ENCODE peak calls at places on chromosomes 5 and 9, in five cellular contexts. S is gastrocnemius medialis, R is endodermal cell, Z is uterus, Q is cardiac muscle cell. P is an unnamed sample.

GRCh38 chr5:1443145-1443543 is 2.1 kb downstream of the SLC6A3 start:
- DNase-seq in R (no peak), Z (no peak), Q (no peak), S (no peak), P (no peak)

GRCh38 chr5:12358371-12359090 is 454.3 kb upstream of the CTNND2 start:
- DNase-seq in S (no peak), R (no peak), Z (no peak), Q (no peak), P (no peak)

GRCh38 chr5:107968998-107969397 is 298.3 kb upstream of the EFNA5 start:
- DNase-seq in R (no peak), S (no peak), Q (peak; percentile 29), Z (no peak), P (no peak)

GRCh38 chr5:157651623-157652376 is 438 bp downstream of the SOX30 start:
- DNase-seq in Q (peak; percentile 83), R (peak; percentile 77), S (peak; percentile 14), Z (peak; percentile 20), P (peak; percentile 74)

GRCh38 chr9:136568288-136569081 is 22.6 kb upstream of the NOTCH1 start:
- DNase-seq in Q (no peak), R (peak; percentile 84), S (no peak), Z (no peak), P (no peak)

GRCh38 chr5:17147225-17148120 is 70.0 kb upstream of the BASP1 start:
- DNase-seq in Z (no peak), R (no peak), Q (peak; percentile 88), S (no peak), P (no peak)

GRCh38 chr5:180832638-180833068 is 28.4 kb downstream of the ZFP62 start:
- DNase-seq in Q (no peak), R (no peak), S (no peak), Z (no peak), P (no peak)

GRCh38 chr5:154474267-154474956 is 3.6 kb downstream of the HAND1 start:
- DNase-seq in Z (no peak), R (no peak), Q (no peak), S (no peak), P (no peak)

GRCh38 chr9:111588846-111589245 is 10.6 kb downstream of the PTGR1 start:
- DNase-seq in S (no peak), Q (peak; percentile 56), R (no peak), Z (no peak), P (no peak)

GRCh38 chr9:37035472-37036236 is 1.6 kb upstream of the PAX5 start:
- DNase-seq in R (peak; percentile 79), Q (no peak), S (no peak), Z (no peak), P (no peak)

GRCh38 chr5:19172926-19173425 is 815.0 kb downstream of the CDH18 start:
- DNase-seq in R (no peak), Z (no peak), Q (no peak), S (no peak), P (peak; percentile 11)

GRCh38 chr5:151770383-151771258 is 1.1 kb upstream of the G3BP1 start:
- DNase-seq in R (peak; percentile 92), Z (peak; percentile 81), Q (peak; percentile 91), S (peak; percentile 76), P (peak; percentile 77)

GRCh38 chr9:136964833-136965422 is 12.4 kb upstream of the PTGDS start:
- DNase-seq in S (no peak), Q (no peak), Z (no peak), R (no peak), P (no peak)

GRCh38 chr5:67059747-67060490 is 136.7 kb downstream of the CD180 start:
- DNase-seq in Q (peak; percentile 74), Z (no peak), S (no peak), R (no peak), P (no peak)

GRCh38 chr5:58382131-58382534 is 77.8 kb downstream of the PLK2 start:
- DNase-seq in Z (no peak), S (no peak), Q (no peak), R (no peak), P (peak; percentile 12)

GRCh38 chr9:133120343-133121199 is 469 bp downstream of the RALGDS start:
- DNase-seq in Q (no peak), Z (no peak), R (peak; percentile 63), S (no peak), P (peak; percentile 25)

GRCh38 chr9:88418715-88419540 is 30.7 kb downstream of the SPIN1 start:
- DNase-seq in S (no peak), R (peak; percentile 53), Q (no peak), Z (no peak), P (no peak)

GRCh38 chr5:172451771-172452197 is 2.5 kb downstream of the SH3PXD2B start:
- DNase-seq in R (peak; percentile 62), Q (peak; percentile 77), S (peak; percentile 52), Z (peak; percentile 77), P (no peak)

GRCh38 chr9:76181020-76181641 is 213.1 kb downstream of the RFK start:
- DNase-seq in Q (peak; percentile 66), S (no peak), Z (no peak), R (peak; percentile 58), P (no peak)

GRCh38 chr9:135295556-135296300 is 183.9 kb upstream of the PPP1R26 start:
- DNase-seq in Z (no peak), S (no peak), Q (no peak), R (peak; percentile 48), P (no peak)

GRCh38 chr9:138118601-138119071 is 241.1 kb downstream of the CACNA1B start:
- DNase-seq in Q (no peak), R (peak; percentile 15), S (no peak), Z (no peak), P (no peak)
- H3K9me3 ChIP-seq in Q (no peaks in the 10 kb centered on the region), R (peaks cover 43% of the 10 kb centered on the region), S (no peaks in the 10 kb centered on the region), Z (no peaks in the 10 kb centered on the region), P (no peaks in the 10 kb centered on the region)

DNA sequence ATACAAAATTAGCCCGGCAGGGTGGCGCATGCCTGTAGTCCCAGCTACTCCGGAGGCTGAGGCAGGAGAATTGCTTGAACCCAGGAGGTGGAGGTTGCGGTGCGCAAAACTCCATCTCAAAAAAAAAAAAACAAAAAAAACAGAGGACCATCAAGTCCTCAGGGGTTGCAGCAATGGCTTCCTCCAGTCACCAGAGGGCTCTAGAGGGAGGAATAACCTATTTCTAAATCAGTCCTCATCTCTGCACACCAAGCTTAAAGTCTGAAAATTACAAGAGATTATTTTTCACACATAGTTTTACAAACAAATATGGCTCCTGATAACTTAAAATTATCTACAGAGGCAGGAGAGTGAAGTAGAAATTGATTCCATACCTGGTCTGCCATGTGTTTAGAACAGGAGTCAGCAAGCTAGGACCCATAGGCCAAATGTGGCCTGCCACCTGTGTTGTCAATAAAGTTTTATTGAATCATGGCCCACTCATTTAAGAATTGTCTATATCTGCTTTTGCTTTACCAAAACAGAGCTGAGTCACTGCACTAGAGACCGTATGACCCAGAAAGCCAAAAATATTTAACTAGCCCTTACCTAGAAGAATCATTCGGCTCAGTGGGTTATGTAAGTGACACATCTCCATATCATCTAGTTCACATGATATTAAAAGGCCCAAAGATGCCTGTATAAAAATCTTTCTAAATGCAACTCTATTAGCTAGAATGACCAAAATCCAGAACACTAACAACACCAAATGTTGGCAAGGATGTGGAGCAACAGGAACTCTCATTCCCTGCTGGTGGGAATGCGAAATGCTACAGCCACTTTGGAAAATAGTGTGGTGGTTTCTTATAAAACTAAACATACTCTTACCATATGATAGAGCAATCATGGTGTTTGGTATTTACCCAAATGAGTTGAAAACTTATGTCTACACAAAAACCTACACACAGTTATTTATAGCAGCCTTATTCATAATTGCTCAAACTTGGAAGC is 207.7 kb downstream of the FRMD3 start:
- DNase-seq in S (no peak), Q (no peak), Z (no peak), R (no peak), P (no peak)
- TF ChIP-seq CTCF in S (no peak), Q (peak; percentile 12), Z (no peak), R (peak; percentile 48), P (no peak)

DNA sequence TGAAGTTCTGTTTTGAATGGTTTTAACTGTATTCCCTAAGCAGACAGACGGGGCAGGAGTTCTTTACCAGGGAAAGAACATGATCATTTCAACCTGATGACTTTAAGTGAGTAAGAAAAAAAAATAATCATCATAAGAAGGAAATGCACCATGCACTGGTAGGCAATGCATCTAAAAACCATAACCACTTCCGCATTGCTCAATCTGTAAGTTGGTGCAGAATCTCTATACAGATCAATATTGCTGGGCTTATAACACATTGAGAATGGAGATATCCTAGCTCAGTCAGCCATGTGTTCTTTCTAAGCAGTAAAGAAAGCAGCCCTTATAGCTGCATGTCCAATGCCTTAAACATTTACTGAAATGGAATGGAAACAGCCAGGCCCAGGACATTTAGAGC is 407.1 kb upstream of the DMAC1 start:
- DNase-seq in R (no peak), Z (no peak), Q (no peak), S (no peak), P (no peak)
- H3K9me3 ChIP-seq in R (no peaks in the 10 kb centered on the region), Z (no peaks in the 10 kb centered on the region), Q (no peaks in the 10 kb centered on the region), S (no peaks in the 10 kb centered on the region), P (no peaks in the 10 kb centered on the region)

DNA sequence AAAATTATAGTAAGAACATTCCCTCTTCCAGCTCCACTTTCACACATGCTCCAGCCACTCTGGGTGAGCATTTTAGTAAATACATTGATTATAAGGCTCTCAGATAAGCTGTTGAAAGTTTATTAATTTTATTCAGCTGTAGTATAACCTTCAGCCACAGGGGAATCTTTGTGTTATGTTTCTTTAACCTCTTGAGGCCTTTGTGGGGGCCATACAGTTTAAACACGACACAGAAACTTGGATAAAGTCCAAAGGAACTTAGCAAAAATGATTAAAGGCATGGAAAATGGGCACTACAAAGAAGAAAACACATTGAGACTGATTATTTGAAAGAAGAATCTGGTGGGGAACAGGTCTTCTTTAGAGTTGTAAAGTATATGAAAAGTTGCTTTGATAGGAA is 70.2 kb downstream of the AOPEP start:
- DNase-seq in Q (no peak), R (peak; percentile 2), S (no peak), Z (no peak), P (no peak)
- TF ChIP-seq CTCF in Q (no peak), R (peak; percentile 12), S (no peak), Z (no peak), P (no peak)

GRCh38 chr5:153233933-153234332 is 256.5 kb upstream of the GRIA1 start:
- DNase-seq in S (no peak), Z (no peak), R (no peak), Q (no peak), P (no peak)

DNA sequence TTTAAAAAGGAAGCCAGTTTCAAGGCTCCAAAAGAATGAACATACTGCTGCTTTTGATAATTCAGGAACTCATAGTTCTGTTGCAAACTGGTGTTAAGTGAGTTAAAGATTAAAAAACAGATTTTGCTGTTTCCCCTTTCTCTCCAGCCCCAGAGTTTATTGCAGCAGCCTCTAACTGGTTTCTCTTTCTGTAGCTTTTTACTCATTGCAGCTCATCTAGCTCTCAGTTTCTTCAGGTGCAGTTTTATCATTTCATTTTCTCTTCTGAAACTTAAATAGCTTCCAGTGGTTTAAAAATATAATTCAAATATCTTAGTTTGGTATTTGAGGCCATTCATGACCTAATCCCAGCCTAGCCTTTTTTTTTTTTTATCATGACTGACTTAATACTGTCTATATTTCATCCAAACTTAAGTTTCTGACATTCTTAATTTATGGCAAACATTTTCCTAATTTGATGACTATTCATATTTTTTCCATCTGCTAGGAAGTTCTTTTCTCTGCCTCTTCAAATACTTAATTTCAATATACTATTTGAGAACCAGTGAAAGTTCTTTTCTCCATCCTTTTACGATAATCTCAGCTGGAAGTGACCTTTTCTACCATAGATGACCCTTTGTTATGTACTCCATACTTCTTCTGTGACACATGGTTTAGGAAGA is 252.7 kb upstream of the GRIA1 start:
- DNase-seq in Z (no peak), Q (no peak), R (no peak), S (no peak), P (no peak)
- H3K9me3 ChIP-seq in Z (no peaks in the 10 kb centered on the region), Q (no peaks in the 10 kb centered on the region), R (no peaks in the 10 kb centered on the region), S (no peaks in the 10 kb centered on the region), P (no peaks in the 10 kb centered on the region)